ENCODE peak calls at places on chromosomes 16 and 17, in seven cellular contexts. O, D, H, R, X, Y and J are unnamed samples.

GRCh38 chr17:17494499-17495447 is 1.4 kb downstream of the RASD1 start:
- DNase-seq in X (no peak), D (peak), R (peak), O (no peak), H (peak), Y (peak), J (no peak)

GRCh38 chr17:45791935-45792334 is 7.8 kb downstream of the CRHR1 start:
- DNase-seq in X (no peak), O (no peak), D (peak), R (peak), Y (no peak), H (peak), J (no peak)

GRCh38 chr16:5644132-5644531 is 546.5 kb upstream of the EEF2KMT start:
- DNase-seq in R (no peak), O (no peak), D (no peak), Y (no peak), X (no peak), H (no peak), J (no peak)

GRCh38 chr17:2235792-2236365 is 67.7 kb downstream of the SMG6 start:
- DNase-seq in H (no peak), D (no peak), Y (no peak), R (no peak), O (no peak), X (no peak), J (no peak)

GRCh38 chr17:45019177-45019711 is 32.2 kb downstream of the DCAKD start:
- DNase-seq in Y (peak), O (peak), X (peak), H (no peak), D (peak), R (peak), J (peak)

GRCh38 chr17:29771561-29771960 is 148.8 kb upstream of the CORO6 start:
- DNase-seq in Y (no peak), H (no peak), R (no peak), X (no peak), O (no peak), D (no peak), J (no peak)

GRCh38 chr16:88264641-88265285 is 118.0 kb upstream of the ZNF469 start:
- DNase-seq in D (peak), R (peak), H (peak), X (no peak), Y (peak), O (no peak), J (peak)

GRCh38 chr16:7026639-7027038 is 306.0 kb upstream of the RBFOX1 start:
- DNase-seq in R (no peak), H (no peak), X (no peak), Y (no peak), D (no peak), O (no peak), J (no peak)

GRCh38 chr16:2963611-2964415 is at the start of gene KREMEN2:
- DNase-seq in D (no peak), O (no peak), R (no peak), X (peak), Y (peak), H (no peak), J (no peak)

GRCh38 chr17:50779747-50780363 is 12.5 kb upstream of the ANKRD40CL start:
- DNase-seq in R (no peak), D (no peak), X (no peak), Y (no peak), H (no peak), O (no peak), J (no peak)
- TF ChIP-seq POLR2AphosphoS5 in R (no peak), D (no peak), X (no peak), Y (no peak), H (no peak), O (no peak), J (no peak)

DNA sequence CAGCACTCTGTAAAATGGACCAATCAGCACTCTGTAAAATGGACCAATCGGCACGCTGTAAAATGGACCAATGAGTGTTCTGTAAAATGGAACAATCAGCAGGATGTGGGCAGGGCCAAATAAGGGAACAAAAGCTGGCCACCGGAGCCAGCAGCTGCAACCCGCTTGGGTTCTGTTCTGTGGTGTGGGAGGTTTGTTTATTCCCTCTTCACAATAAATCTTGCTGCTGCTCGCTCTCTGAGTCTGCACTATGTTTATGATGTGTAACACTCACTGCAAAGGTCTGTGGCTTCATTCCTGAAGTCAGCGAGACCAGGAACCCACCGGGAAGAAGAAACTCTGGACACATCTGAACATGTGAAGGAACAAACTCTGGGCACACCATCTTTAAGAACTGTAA is 20.5 kb downstream of the TMEM100 start:
- DNase-seq in D (no peak), R (no peak), Y (no peak), O (no peak), X (no peak), H (no peak), J (no peak)
- TF ChIP-seq POLR2AphosphoS5 in D (peak), R (no peak), Y (no peak), O (no peak), X (no peak), H (no peak), J (no peak)

GRCh38 chr16:82750078-82750477 is 123.3 kb downstream of the CDH13 start:
- DNase-seq in Y (no peak), D (no peak), O (no peak), R (no peak), X (no peak), H (no peak), J (no peak)
- TF ChIP-seq POLR2AphosphoS5 in Y (no peak), D (no peak), O (no peak), R (peak), X (no peak), H (no peak), J (no peak)

DNA sequence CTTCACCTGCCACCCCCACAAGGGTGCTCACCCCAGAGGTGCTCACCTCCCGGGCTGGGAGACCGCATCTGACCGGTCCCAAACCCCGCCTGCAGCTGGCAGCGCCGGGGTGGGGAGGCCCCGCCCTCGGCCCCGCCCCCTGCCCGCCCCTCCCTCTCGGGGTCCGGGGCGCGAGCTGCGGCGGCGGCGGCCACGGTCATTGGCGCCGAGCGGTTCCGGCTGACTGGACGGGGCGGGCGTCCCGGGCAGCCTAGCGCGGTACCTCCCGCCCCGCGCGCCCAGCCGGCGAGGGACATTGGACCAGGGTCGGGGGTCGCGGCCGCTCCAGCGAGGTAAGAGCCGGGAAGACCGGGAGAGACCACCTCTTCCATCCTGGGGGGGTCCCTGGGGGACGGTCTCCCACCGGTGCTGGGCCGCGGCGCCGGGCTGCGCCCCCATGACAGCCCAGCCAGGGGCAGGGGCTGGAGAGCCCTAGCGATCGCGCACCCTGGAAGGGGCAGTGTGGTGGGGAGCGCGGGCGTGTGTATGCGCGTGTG is at the start of gene CACNG5:
- DNase-seq in O (no peak), R (no peak), Y (no peak), X (peak), D (no peak), H (no peak), J (no peak)
- TF ChIP-seq POLR2AphosphoS5 in O (no peak), R (no peak), Y (no peak), X (no peak), D (no peak), H (no peak), J (no peak)

GRCh38 chr16:22424161-22424937 is 49.9 kb upstream of the CDR2 start:
- DNase-seq in R (no peak), D (no peak), H (peak), Y (peak), O (no peak), X (no peak), J (no peak)
- TF ChIP-seq POLR2AphosphoS5 in R (no peak), D (no peak), H (no peak), Y (no peak), O (no peak), X (no peak), J (no peak)